ENCODE peak calls at places on chromosome 14, in seven cellular contexts. B is A549, U is IMR-90, V is stomach, A is H1, R is testis, L is uterus. Z is an unnamed sample.

GRCh38 chr14:59969319-59969718 is 49.4 kb downstream of the LRRC9 start:
- DNase-seq in B (no peak), U (peak; percentile 64), V (no peak), A (no peak), R (no peak), L (no peak), Z (no peak)

GRCh38 chr14:106209745-106210144 is 683.4 kb downstream of the TMEM121 start:
- DNase-seq in B (no peak), U (no peak), V (no peak), A (no peak), R (no peak), L (no peak), Z (no peak)

GRCh38 chr14:60925286-60925685 is 55.6 kb downstream of the TRMT5 start:
- DNase-seq in B (no peak), U (peak; percentile 7), V (no peak), A (no peak), R (no peak), L (no peak), Z (no peak)

GRCh38 chr14:34086358-34086757 is 135.5 kb upstream of the EGLN3 start:
- DNase-seq in B (no peak), U (no peak), V (no peak), A (no peak), R (no peak), L (no peak), Z (no peak)

GRCh38 chr14:69107407-69108003 is 45.4 kb downstream of the DCAF5 start:
- DNase-seq in B (peak; percentile 55), U (peak; percentile 71), V (peak; percentile 36), A (no peak), R (peak; percentile 48), L (peak; percentile 30), Z (peak; percentile 36)

GRCh38 chr14:24186831-24187537 is 1.6 kb downstream of the IPO4 start:
- DNase-seq in B (no peak), U (no peak), V (no peak), A (no peak), R (no peak), L (no peak), Z (no peak)

GRCh38 chr14:89171168-89171567 is 245.9 kb downstream of the FOXN3 start:
- DNase-seq in B (no peak), U (peak; percentile 41), V (no peak), A (no peak), R (no peak), L (no peak), Z (no peak)

GRCh38 chr14:95046711-95047681 is 110.3 kb downstream of the DICER1 start:
- DNase-seq in B (no peak), U (peak; percentile 61), V (peak; percentile 24), A (no peak), R (peak; percentile 2), L (peak; percentile 23), Z (no peak)

GRCh38 chr14:53533384-53533975 is 380.4 kb upstream of the DDHD1 start:
- DNase-seq in B (no peak), U (no peak), V (no peak), A (no peak), R (no peak), L (no peak), Z (no peak)

GRCh38 chr14:60723218-60724079 is 702 bp downstream of the SIX4 start:
- DNase-seq in B (peak; percentile 28), U (peak; percentile 62), V (peak; percentile 54), A (no peak), R (peak; percentile 50), L (peak; percentile 40), Z (peak; percentile 11)

GRCh38 chr14:89340200-89340667 is 76.8 kb downstream of the FOXN3 start:
- DNase-seq in B (no peak), U (peak; percentile 75), V (no peak), A (no peak), R (no peak), L (no peak), Z (no peak)

GRCh38 chr14:36646664-36647416 is 14.8 kb upstream of the PAX9 start:
- DNase-seq in B (no peak), U (no peak), V (no peak), A (no peak), R (peak; percentile 69), L (no peak), Z (no peak)

GRCh38 chr14:101026341-101026740 is 122.8 kb upstream of the RTL1 start:
- DNase-seq in B (no peak), U (no peak), V (no peak), A (no peak), R (no peak), L (no peak), Z (no peak)
- TF ChIP-seq POLR2A in B (no peak), U (no peak), V (no peak), A (no peak), R (no peak), L (no peak), Z (no peak)

GRCh38 chr14:32934891-32935633 is 3.6 kb upstream of the NPAS3 start:
- DNase-seq in B (no peak), U (no peak), V (no peak), A (no peak), R (peak; percentile 21), L (peak; percentile 20), Z (no peak)

GRCh38 chr14:32933943-32934890 is 4.5 kb upstream of the NPAS3 start:
- DNase-seq in B (no peak), U (no peak), V (no peak), A (no peak), R (peak; percentile 26), L (peak; percentile 23), Z (peak; percentile 23)

GRCh38 chr14:32933623-32933942 is 5.1 kb upstream of the NPAS3 start:
- DNase-seq in B (no peak), U (no peak), V (no peak), A (no peak), R (no peak), L (no peak), Z (no peak)

GRCh38 chr14:32932921-32933622 is 5.6 kb upstream of the NPAS3 start:
- DNase-seq in B (no peak), U (no peak), V (no peak), A (no peak), R (no peak), L (peak; percentile 16), Z (peak; percentile 31)

DNA sequence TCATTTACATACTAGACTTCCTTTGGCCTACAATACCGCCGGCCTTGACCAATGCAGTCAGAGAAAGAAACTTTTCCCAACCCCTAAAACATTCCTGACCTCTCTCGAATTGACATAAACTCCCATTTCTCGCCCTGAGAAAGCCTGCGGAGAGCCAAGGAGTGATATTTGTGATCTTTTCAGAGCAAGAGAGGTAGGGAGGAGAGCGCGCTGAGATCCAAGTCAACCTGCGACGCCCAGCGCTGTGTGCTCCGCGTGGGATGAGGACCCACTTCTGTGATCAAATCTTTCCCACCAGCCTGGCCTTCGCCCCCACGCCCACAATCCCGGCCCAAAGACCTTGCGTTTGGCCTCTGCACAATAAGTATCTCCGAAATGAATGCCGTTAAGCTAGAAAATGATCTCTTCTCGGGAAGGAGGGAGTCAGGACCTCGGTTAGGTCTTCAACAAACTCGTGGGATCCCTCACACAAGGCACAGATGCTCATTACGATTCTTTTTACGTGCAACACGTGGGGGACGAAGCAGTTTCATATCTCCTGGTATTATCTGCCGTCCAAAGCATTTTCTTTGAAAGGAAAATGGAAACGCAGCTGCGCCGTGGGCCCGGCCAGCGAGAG is 6.3 kb upstream of the NPAS3 start:
- DNase-seq in B (no peak), U (no peak), V (no peak), A (no peak), R (no peak), L (no peak), Z (no peak)
- H3K27ac ChIP-seq in B (no peak overlapping the region), U (no peak overlapping the region), V (no peak overlapping the region), A (no peak overlapping the region), R (no peak overlapping the region), L (no peak overlapping the region), Z (peak overlapping the region; percentile 22)

GRCh38 chr14:102930753-102931579 is 8.5 kb downstream of the AMN start:
- DNase-seq in B (no peak), U (peak; percentile 50), V (peak; percentile 52), A (no peak), R (no peak), L (no peak), Z (peak; percentile 22)

GRCh38 chr14:102930138-102930752 is 7.8 kb downstream of the AMN start:
- DNase-seq in B (no peak), U (no peak), V (no peak), A (no peak), R (no peak), L (no peak), Z (no peak)

GRCh38 chr14:102927878-102928411 is 5.5 kb downstream of the AMN start:
- DNase-seq in B (no peak), U (no peak), V (no peak), A (no peak), R (no peak), L (no peak), Z (peak; percentile 68)

GRCh38 chr14:102928412-102929348 is 6.2 kb downstream of the AMN start:
- DNase-seq in B (no peak), U (peak; percentile 5), V (peak; percentile 87), A (no peak), R (peak; percentile 66), L (peak; percentile 51), Z (no peak)

DNA sequence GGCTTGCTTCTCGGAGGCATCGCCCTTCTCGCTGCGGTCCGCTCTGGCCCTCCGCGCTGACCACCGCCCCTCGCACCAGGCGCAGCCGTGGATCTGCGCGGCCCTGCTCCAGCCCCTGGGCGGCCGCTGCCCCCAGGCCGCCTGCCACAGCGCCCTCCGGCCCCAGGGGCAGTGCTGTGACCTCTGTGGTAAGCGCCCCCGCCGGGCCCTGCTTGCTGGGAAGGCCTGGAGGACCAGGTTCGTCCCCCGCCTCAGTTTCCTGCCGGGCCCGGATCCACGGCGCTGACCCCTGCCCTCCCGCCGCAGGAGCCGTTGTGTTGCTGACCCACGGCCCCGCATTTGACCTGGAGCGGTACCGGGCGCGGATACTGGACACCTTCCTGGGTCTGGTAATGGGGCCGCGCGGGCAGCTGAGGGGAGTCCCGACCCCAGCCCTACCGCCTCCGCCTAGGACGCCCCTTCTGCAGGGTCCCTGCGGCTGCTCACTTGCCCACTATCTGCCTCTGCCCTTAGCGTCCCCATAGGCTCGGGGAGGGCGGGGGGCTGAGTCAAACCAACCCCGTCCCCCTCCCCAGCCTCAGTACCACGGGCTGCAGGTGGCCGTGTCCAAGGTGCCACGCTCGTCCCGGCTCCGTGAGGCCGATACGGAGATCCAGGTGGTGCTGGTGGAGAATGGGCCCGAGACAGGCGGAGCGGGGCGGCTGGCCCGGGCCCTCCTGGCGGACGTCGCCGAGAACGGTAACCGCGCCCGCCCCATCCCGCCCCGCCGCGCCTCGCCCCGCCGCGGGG is 7.1 kb downstream of the AMN start:
- DNase-seq in B (no peak), U (no peak), V (no peak), A (no peak), R (no peak), L (no peak), Z (no peak)
- H3K4me3 ChIP-seq in B (no peak overlapping the region), U (peak overlapping the region; percentile 42), V (peak overlapping the region; percentile 44), A (peak overlapping the region; percentile 72), R (peak overlapping the region; percentile 29), L (peak overlapping the region; percentile 33), Z (peak overlapping the region; percentile 47)

DNA sequence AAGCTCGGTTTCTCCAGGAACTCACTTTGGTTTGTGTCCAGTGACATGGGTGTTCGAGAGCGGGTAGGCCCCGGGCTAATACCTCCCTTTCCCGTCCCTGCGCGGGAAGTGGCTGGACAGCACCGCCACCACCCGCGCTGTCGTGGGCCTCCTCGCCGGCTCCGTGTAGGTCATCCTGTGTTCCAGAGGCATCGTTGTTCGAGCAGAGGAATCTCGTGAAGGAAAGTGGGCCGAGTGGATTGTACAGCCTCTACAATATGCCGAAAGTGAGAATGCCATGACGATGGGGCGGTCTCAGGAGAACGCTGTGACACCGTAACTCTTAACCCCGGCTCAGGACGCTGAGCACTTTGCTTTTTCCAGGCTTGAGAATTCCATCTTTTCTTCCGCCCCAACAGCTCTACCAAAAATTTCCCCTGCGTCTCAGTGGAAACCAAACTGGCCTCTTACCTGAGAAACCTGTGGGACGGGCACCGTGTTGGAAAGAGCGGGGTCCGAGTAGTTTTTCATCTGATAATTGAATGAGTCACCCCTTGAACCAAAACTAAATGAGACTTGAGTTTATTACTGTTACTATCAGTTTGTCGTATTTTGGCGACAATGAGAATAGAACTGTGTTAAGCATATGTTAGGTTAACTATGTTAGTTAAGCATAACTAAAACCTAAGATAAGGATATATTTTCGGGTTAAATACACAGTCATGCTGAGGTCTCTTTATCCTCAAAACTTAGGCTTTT is 510 bp downstream of the EIF2S1 start:
- DNase-seq in B (peak; percentile 12), U (no peak), V (no peak), A (no peak), R (no peak), L (no peak), Z (no peak)
- TF ChIP-seq POLR2A in B (no peak), U (no peak), V (no peak), A (peak; percentile 8), R (no peak), L (no peak), Z (no peak)

Z was measured in heart left ventricle.